ENCODE peak calls at places on chromosomes 16 and 17, in eight cellular contexts. V is HL-60, Q is tibial nerve, R is tibial artery, K is neural progenitor cell, U is lower leg skin, O is NB4, L is PC-9. E is an unnamed sample.

GRCh38 chr17:82095777-82096708 is 2.0 kb downstream of the FASN start:
- DNase-seq in V (no peak), Q (no peak), R (no peak), K (no peak), U (no peak), O (peak), L (peak), E (no peak)

GRCh38 chr16:48099455-48099854 is 56.3 kb downstream of the ABCC12 start:
- DNase-seq in V (no peak), Q (no peak), R (no peak), K (peak), U (no peak), O (no peak), L (no peak), E (peak)

GRCh38 chr17:2468270-2468669 is 43.4 kb downstream of the METTL16 start:
- DNase-seq in V (no peak), Q (no peak), R (no peak), K (no peak), U (no peak), O (no peak), L (no peak), E (no peak)

GRCh38 chr16:57603110-57604024 is 25.1 kb upstream of the ADGRG1 start:
- DNase-seq in V (peak), Q (no peak), R (no peak), K (no peak), U (peak), O (no peak), L (no peak), E (no peak)

GRCh38 chr17:65346166-65346565 is 209.0 kb downstream of the RGS9 start:
- DNase-seq in V (no peak), Q (no peak), R (no peak), K (no peak), U (no peak), O (no peak), L (no peak), E (no peak)

GRCh38 chr17:58317421-58318064 is 11.1 kb downstream of the TSPOAP1 start:
- DNase-seq in V (peak), Q (no peak), R (peak), K (peak), U (no peak), O (peak), L (peak), E (peak)

GRCh38 chr17:53472586-53472985 is 350.1 kb upstream of the KIF2B start:
- DNase-seq in V (no peak), Q (no peak), R (no peak), K (no peak), U (no peak), O (no peak), L (no peak), E (no peak)

GRCh38 chr16:23141033-23141432 is 8.2 kb downstream of the USP31 start:
- DNase-seq in V (no peak), Q (no peak), R (no peak), K (no peak), U (no peak), O (no peak), L (no peak), E (no peak)

GRCh38 chr17:2062571-2063183 is 7.8 kb downstream of the HIC1 start:
- DNase-seq in V (no peak), Q (no peak), R (no peak), K (no peak), U (no peak), O (peak), L (no peak), E (peak)

GRCh38 chr17:30378191-30378796 is 433 bp upstream of the CPD start:
- DNase-seq in V (no peak), Q (no peak), R (no peak), K (peak), U (no peak), O (no peak), L (no peak), E (no peak)

GRCh38 chr16:14302031-14302398 is 230.9 kb downstream of the MRTFB start:
- DNase-seq in V (no peak), Q (no peak), R (peak), K (peak), U (no peak), O (peak), L (peak), E (peak)

GRCh38 chr17:67577429-67577828 is 140.3 kb upstream of the NOL11 start:
- DNase-seq in V (no peak), Q (no peak), R (no peak), K (no peak), U (no peak), O (no peak), L (no peak), E (no peak)

GRCh38 chr16:23296994-23297393 is 5.1 kb upstream of the SCNN1B start:
- DNase-seq in V (peak), Q (no peak), R (no peak), K (peak), U (no peak), O (peak), L (peak), E (peak)

GRCh38 chr17:28370035-28370743 is at the start of gene VTN:
- DNase-seq in V (peak), Q (no peak), R (peak), K (peak), U (no peak), O (peak), L (peak), E (peak)

GRCh38 chr16:8872967-8873865 is 4.4 kb upstream of the CARHSP1 start:
- DNase-seq in V (no peak), Q (no peak), R (no peak), K (no peak), U (no peak), O (no peak), L (no peak), E (no peak)

GRCh38 chr16:52265446-52265861 is 281.5 kb downstream of the TOX3 start:
- DNase-seq in V (no peak), Q (no peak), R (no peak), K (peak), U (no peak), O (no peak), L (no peak), E (no peak)

GRCh38 chr16:57394444-57394843 is 10.1 kb upstream of the CCL17 start:
- DNase-seq in V (no peak), Q (no peak), R (no peak), K (no peak), U (peak), O (no peak), L (peak), E (peak)

GRCh38 chr17:44968225-44969143 is at the start of gene C1QL1:
- DNase-seq in V (peak), Q (peak), R (peak), K (peak), U (peak), O (peak), L (peak), E (peak)

GRCh38 chr17:44966348-44967025 is 1.6 kb downstream of the C1QL1 start:
- DNase-seq in V (no peak), Q (no peak), R (no peak), K (peak), U (no peak), O (no peak), L (no peak), E (no peak)

GRCh38 chr17:44967026-44967906 is 837 bp downstream of the C1QL1 start:
- DNase-seq in V (no peak), Q (no peak), R (no peak), K (peak), U (no peak), O (no peak), L (no peak), E (no peak)

GRCh38 chr17:44969144-44969780 is 1.2 kb upstream of the C1QL1 start:
- DNase-seq in V (no peak), Q (no peak), R (no peak), K (peak), U (no peak), O (no peak), L (no peak), E (no peak)

DNA sequence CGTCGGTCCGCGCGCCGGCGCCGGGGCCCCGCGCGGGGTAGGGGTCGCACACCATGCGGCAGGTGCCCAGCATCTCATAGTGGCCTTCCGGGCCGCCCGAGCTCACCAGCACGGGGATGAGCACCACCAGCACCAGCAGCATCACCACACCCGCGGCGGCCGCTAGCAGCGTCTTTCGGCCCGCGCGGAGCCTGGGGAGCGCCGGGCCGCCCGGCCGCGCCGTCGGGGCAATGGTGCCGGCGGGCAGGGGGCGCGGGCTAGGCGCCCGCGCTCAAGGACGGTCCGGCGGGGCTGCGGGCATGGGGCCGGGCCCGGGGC is 237 bp downstream of the C1QL1 start:
- DNase-seq in V (no peak), Q (no peak), R (no peak), K (no peak), U (no peak), O (no peak), L (no peak), E (no peak)
- H3K4me3 ChIP-seq in V (no peak), Q (peak), R (peak), K (peak), U (no peak), O (no peak), L (no peak), E (peak)

DNA sequence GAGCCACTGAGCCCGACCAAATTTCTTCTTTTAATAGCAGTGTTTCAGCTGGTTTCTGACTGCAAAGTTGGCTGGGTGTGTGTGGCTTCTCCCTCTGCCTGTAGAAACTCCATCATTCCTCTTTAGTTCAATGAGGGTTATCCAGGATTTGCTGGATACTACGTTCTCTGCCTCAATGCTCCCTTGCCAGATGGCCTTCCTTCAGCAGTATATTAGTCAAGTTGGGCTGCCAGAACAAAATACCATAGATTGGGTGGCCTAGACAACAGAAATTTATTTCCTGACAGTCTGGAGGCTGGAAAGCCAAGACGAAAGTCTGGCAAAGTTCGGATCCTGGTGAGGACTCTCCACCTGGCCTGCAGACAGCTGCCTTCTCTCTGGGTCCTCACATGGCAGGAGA is 103.7 kb downstream of the NOG start:
- DNase-seq in V (no peak), Q (no peak), R (no peak), K (no peak), U (no peak), O (no peak), L (no peak), E (no peak)
- H3K4me3 ChIP-seq in V (no peak), Q (no peak), R (no peak), K (no peak), U (no peak), O (no peak), L (no peak), E (no peak)

GRCh38 chr17:74757931-74758845 is 9.8 kb downstream of the NHERF1 start:
- DNase-seq in V (no peak), Q (peak), R (no peak), K (no peak), U (no peak), O (peak), L (peak), E (no peak)
- H3K4me3 ChIP-seq in V (no peak), Q (no peak), R (no peak), K (no peak), U (no peak), O (peak), L (no peak), E (peak)

GRCh38 chr16:87492241-87492635 is 586 bp downstream of the ZCCHC14 start:
- DNase-seq in V (no peak), Q (no peak), R (no peak), K (no peak), U (no peak), O (no peak), L (no peak), E (no peak)
- H3K4me3 ChIP-seq in V (peak), Q (peak), R (peak), K (peak), U (no peak), O (peak), L (peak), E (peak)

DNA sequence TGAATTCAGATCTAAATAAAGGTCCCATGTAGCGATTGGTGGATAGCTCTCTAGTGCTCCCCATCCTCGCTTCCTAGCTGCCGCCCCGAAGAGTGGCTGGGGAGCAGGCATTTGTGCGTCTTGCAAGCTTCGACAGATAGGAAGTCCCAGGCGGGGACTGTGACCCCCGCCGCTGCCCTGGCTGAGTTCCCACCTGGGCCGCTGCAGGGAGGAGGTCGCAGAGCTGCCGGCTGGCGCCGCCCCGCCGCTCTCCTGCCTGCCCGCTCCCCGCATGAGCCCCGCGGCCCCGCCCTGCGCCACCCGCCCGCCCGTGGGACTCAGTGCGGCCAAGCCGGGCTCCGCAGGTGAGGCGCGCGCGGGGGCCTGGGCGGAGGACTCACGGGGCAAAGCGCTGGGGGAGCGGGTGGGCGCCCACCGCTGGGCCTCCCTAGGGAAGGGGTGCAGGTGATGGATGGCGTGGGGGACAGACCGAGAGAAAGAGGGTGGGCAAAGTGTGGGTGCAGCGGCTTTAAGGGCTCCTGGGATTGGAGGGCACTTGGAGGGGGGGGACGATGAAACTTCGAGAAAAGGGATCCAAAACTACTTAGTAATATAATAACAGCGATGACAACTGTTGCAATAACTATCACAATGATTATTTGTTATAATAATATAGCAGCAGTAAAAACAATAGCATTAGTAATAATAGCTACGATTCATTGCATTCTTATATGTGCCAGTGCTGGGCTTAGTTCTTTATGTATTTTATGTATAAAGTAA is at the start of gene OTOA:
- DNase-seq in V (no peak), Q (no peak), R (no peak), K (peak), U (no peak), O (no peak), L (no peak), E (no peak)
- H3K4me3 ChIP-seq in V (peak), Q (peak), R (no peak), K (peak), U (no peak), O (no peak), L (no peak), E (no peak)

DNA sequence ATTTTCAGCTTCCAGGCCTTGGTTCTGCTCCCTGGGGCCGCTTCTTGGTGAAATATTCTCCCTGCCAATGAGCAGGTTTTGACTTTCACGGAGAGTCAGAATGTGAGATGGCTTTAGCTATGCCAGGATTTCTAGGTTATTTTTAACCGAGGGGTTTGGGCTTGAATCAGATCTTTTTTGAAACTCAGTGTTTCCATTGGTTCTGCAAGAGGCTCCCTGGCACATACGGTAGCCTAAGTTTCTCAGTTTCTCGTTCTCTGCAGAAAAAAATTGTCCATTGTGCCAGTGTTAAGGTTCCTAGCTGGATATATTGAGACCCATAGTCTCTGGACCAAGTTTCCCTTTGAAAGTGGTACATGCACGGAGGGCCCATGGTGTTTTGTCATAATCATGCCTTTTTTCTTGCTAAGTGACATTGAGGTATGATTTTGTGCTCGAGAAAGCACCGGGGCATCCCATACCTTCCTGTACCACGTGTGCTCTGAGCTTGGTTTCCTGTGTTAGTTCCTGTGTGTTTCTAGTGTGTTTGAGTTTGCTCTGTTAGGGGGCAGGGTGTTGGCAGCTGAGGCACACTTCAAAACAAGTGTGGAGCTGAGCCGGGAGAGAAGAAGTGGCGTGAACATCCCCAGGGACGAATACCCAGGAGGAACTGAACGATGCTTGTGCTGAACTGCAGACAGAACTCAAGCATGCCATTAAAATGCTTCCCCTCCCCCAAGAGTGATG is 127.2 kb downstream of the HS3ST3B1 start:
- DNase-seq in V (peak), Q (no peak), R (no peak), K (no peak), U (no peak), O (peak), L (no peak), E (no peak)
- H3K4me3 ChIP-seq in V (no peak), Q (no peak), R (no peak), K (no peak), U (no peak), O (no peak), L (no peak), E (no peak)

GRCh38 chr17:37643829-37644228 is 583 bp upstream of the DDX52 start:
- DNase-seq in V (no peak), Q (no peak), R (no peak), K (peak), U (no peak), O (no peak), L (no peak), E (no peak)
- H3K4me3 ChIP-seq in V (peak), Q (peak), R (peak), K (peak), U (no peak), O (peak), L (peak), E (peak)

E was measured in fibroblast of villous mesenchyme.